ENCODE peak calls at places on chromosomes 7 and 10, in nine cellular contexts. P is stomach; Y is lung; A is fibroblast of the conjunctiva; F is HAP-1; Q is Daoy; W is activated T-cell treated with anti-CD3 and anti-CD28 coated beads, Interleukin-2, amount 50 U/mL, for 4 hours; B is activated T-helper 1 cell treated with Interleukin-2 at 50 U/mL for 16 hours; G is heart left ventricle. T is an unnamed sample.
A peak's percentile ranks its signal among the peaks of the same experiment; 100 is the strongest.

GRCh38 chr7:46679671-46680070 is 758.6 kb upstream of the IGFBP3 start:
- DNase-seq in P (no peak), Y (no peak), A (no peak), F (no peak), Q (no peak), W (no peak), B (no peak), G (no peak), T (no peak)

GRCh38 chr7:110522061-110522750 is 568.7 kb upstream of the LRRN3 start:
- DNase-seq in P (no peak), Y (no peak), A (no peak), F (no peak), Q (no peak), W (no peak), B (no peak), G (no peak), T (no peak)

GRCh38 chr7:6306471-6306870 is 34.0 kb upstream of the CYTH3 start:
- DNase-seq in P (no peak), Y (no peak), A (no peak), F (no peak), Q (peak; percentile 76), W (no peak), B (no peak), G (no peak), T (no peak)

GRCh38 chr7:149692557-149692982 is 80.8 kb downstream of the ZNF467 start:
- DNase-seq in P (no peak), Y (no peak), A (no peak), F (no peak), Q (no peak), W (no peak), B (no peak), G (no peak), T (no peak)

GRCh38 chr7:116212859-116213258 is 2.5 kb downstream of the TES start:
- DNase-seq in P (no peak), Y (no peak), A (no peak), F (no peak), Q (no peak), W (no peak), B (no peak), G (no peak), T (no peak)

GRCh38 chr7:2537981-2538851 is 17.1 kb downstream of the BRAT1 start:
- DNase-seq in P (no peak), Y (no peak), A (no peak), F (no peak), Q (peak; percentile 24), W (no peak), B (no peak), G (no peak), T (no peak)

GRCh38 chr7:148883233-148884048 is 650 bp downstream of the EZH2 start:
- DNase-seq in P (peak; percentile 34), Y (peak; percentile 34), A (no peak), F (no peak), Q (peak; percentile 47), W (peak; percentile 45), B (peak; percentile 29), G (peak; percentile 45), T (peak; percentile 51)

GRCh38 chr7:34723866-34724490 is 66.0 kb downstream of the NPSR1 start:
- DNase-seq in P (no peak), Y (no peak), A (no peak), F (no peak), Q (no peak), W (no peak), B (no peak), G (no peak), T (no peak)

GRCh38 chr7:12550956-12551355 is 19.6 kb upstream of the SCIN start:
- DNase-seq in P (no peak), Y (no peak), A (no peak), F (no peak), Q (no peak), W (no peak), B (no peak), G (no peak), T (no peak)

GRCh38 chr7:2920041-2920440 is 75.9 kb upstream of the GNA12 start:
- DNase-seq in P (no peak), Y (no peak), A (no peak), F (no peak), Q (no peak), W (no peak), B (no peak), G (no peak), T (no peak)

GRCh38 chr7:216360-217300 is 24.3 kb downstream of the FAM20C start:
- DNase-seq in P (no peak), Y (no peak), A (no peak), F (no peak), Q (no peak), W (no peak), B (no peak), G (peak; percentile 62), T (peak; percentile 63)

GRCh38 chr7:38002689-38003088 is 82.2 kb downstream of the EPDR1 start:
- DNase-seq in P (no peak), Y (no peak), A (no peak), F (no peak), Q (no peak), W (no peak), B (no peak), G (no peak), T (no peak)

GRCh38 chr7:151410405-151411390 is 860 bp upstream of the WDR86 start:
- DNase-seq in P (no peak), Y (no peak), A (no peak), F (peak; percentile 14), Q (no peak), W (no peak), B (no peak), G (no peak), T (peak; percentile 76)

GRCh38 chr10:3525832-3526449 is 259.1 kb downstream of the KLF6 start:
- DNase-seq in P (no peak), Y (no peak), A (peak; percentile 94), F (no peak), Q (peak; percentile 90), W (no peak), B (no peak), G (peak; percentile 52), T (no peak)

GRCh38 chr10:109668137-109668536 is 255.2 kb downstream of the XPNPEP1 start:
- DNase-seq in P (no peak), Y (no peak), A (no peak), F (no peak), Q (no peak), W (no peak), B (no peak), G (no peak), T (no peak)

GRCh38 chr7:139725077-139725476 is 52.7 kb downstream of the HIPK2 start:
- DNase-seq in P (no peak), Y (no peak), A (peak; percentile 47), F (peak; percentile 50), Q (peak; percentile 21), W (no peak), B (no peak), G (no peak), T (no peak)

GRCh38 chr7:8260871-8261707 is 878 bp downstream of the ICA1 start:
- DNase-seq in P (peak; percentile 67), Y (peak; percentile 65), A (no peak), F (peak; percentile 39), Q (peak; percentile 67), W (no peak), B (no peak), G (peak; percentile 79), T (peak; percentile 61)

GRCh38 chr10:121243899-121244241 is 354.4 kb downstream of the FGFR2 start:
- DNase-seq in P (no peak), Y (no peak), A (no peak), F (no peak), Q (no peak), W (no peak), B (no peak), G (no peak), T (no peak)

GRCh38 chr7:43586251-43586900 is 3.5 kb downstream of the STK17A start:
- DNase-seq in P (no peak), Y (no peak), A (no peak), F (no peak), Q (peak; percentile 29), W (no peak), B (no peak), G (no peak), T (no peak)

GRCh38 chr7:32658034-32658944 is 163.0 kb downstream of the AVL9 start:
- DNase-seq in P (no peak), Y (no peak), A (peak; percentile 9), F (no peak), Q (peak; percentile 84), W (no peak), B (no peak), G (no peak), T (no peak)

GRCh38 chr10:49171326-49172140 is 16.7 kb downstream of the TMEM273 start:
- DNase-seq in P (no peak), Y (peak; percentile 19), A (no peak), F (no peak), Q (no peak), W (no peak), B (no peak), G (no peak), T (no peak)

GRCh38 chr10:76382381-76382851 is 951.0 kb downstream of the LRMDA start:
- DNase-seq in P (no peak), Y (no peak), A (peak; percentile 10), F (no peak), Q (peak; percentile 28), W (no peak), B (no peak), G (no peak), T (no peak)

GRCh38 chr10:98878418-98878817 is 357.2 kb downstream of the HPSE2 start:
- DNase-seq in P (no peak), Y (no peak), A (no peak), F (no peak), Q (peak; percentile 4), W (no peak), B (no peak), G (no peak), T (no peak)

GRCh38 chr7:102463841-102464576 is 654 bp downstream of the ALKBH4 start:
- DNase-seq in P (no peak), Y (no peak), A (no peak), F (no peak), Q (peak; percentile 32), W (no peak), B (no peak), G (no peak), T (no peak)

GRCh38 chr7:33719059-33719581 is 186.2 kb upstream of the BMPER start:
- DNase-seq in P (no peak), Y (no peak), A (no peak), F (no peak), Q (no peak), W (no peak), B (no peak), G (peak; percentile 62), T (no peak)

GRCh38 chr10:68221196-68221595 is 10.7 kb downstream of the ATOH7 start:
- DNase-seq in P (no peak), Y (no peak), A (no peak), F (no peak), Q (no peak), W (no peak), B (no peak), G (no peak), T (no peak)

GRCh38 chr7:2209146-2209960 is 23.4 kb downstream of the MAD1L1 start:
- DNase-seq in P (peak; percentile 67), Y (peak; percentile 61), A (peak; percentile 63), F (no peak), Q (peak; percentile 58), W (peak; percentile 37), B (no peak), G (peak; percentile 77), T (peak; percentile 53)

GRCh38 chr10:3873728-3874461 is 88.9 kb upstream of the KLF6 start:
- DNase-seq in P (no peak), Y (no peak), A (peak; percentile 88), F (peak; percentile 36), Q (peak; percentile 21), W (no peak), B (no peak), G (no peak), T (no peak)

GRCh38 chr10:130812381-130813148 is 499.0 kb downstream of the TCERG1L start:
- DNase-seq in P (no peak), Y (no peak), A (no peak), F (no peak), Q (no peak), W (no peak), B (no peak), G (no peak), T (no peak)

GRCh38 chr7:26675143-26675887 is 189.1 kb downstream of the SKAP2 start:
- DNase-seq in P (no peak), Y (no peak), A (no peak), F (no peak), Q (peak; percentile 62), W (no peak), B (no peak), G (no peak), T (no peak)

GRCh38 chr10:92757066-92757716 is 67.4 kb downstream of the HHEX start:
- DNase-seq in P (peak; percentile 70), Y (peak; percentile 85), A (peak; percentile 89), F (peak; percentile 11), Q (peak; percentile 63), W (no peak), B (no peak), G (peak; percentile 88), T (no peak)

T was measured in SK-N-DZ.